ENCODE peak calls at places on chromosomes 11 and 22, in nine cellular contexts. Z, C, Y, B, G, F, T, S and I are unnamed samples.

GRCh38 chr11:34300571-34301295 is 57.1 kb downstream of the ABTB2 start:
- DNase-seq in Z (no peak), C (no peak), Y (no peak), B (no peak), G (no peak), F (no peak), T (no peak), S (no peak), I (no peak)

GRCh38 chr11:30585067-30585891 is 874 bp downstream of the MPPED2 start:
- DNase-seq in Z (no peak), C (no peak), Y (no peak), B (no peak), G (no peak), F (no peak), T (peak), S (no peak), I (no peak)

GRCh38 chr11:2269601-2270321 is 627 bp downstream of the ASCL2 start:
- DNase-seq in Z (no peak), C (peak), Y (no peak), B (no peak), G (peak), F (no peak), T (peak), S (peak), I (no peak)

GRCh38 chr11:6200975-6201374 is 2.0 kb downstream of the OR52W1 start:
- DNase-seq in Z (no peak), C (no peak), Y (no peak), B (no peak), G (peak), F (no peak), T (no peak), S (no peak), I (no peak)

GRCh38 chr11:111438846-111439520 is 59.9 kb upstream of the POU2AF1 start:
- DNase-seq in Z (no peak), C (no peak), Y (no peak), B (no peak), G (no peak), F (no peak), T (no peak), S (no peak), I (no peak)

GRCh38 chr22:27627444-27627833 is 174.1 kb downstream of the MN1 start:
- DNase-seq in Z (no peak), C (no peak), Y (no peak), B (no peak), G (no peak), F (no peak), T (no peak), S (no peak), I (no peak)

GRCh38 chr11:3642071-3642951 is 519 bp upstream of the ART5 start:
- DNase-seq in Z (peak), C (peak), Y (peak), B (peak), G (peak), F (no peak), T (peak), S (peak), I (peak)

GRCh38 chr11:38254849-38255248 is 1656.8 kb upstream of the RAG2 start:
- DNase-seq in Z (no peak), C (no peak), Y (no peak), B (no peak), G (no peak), F (no peak), T (no peak), S (no peak), I (no peak)

GRCh38 chr11:13183826-13184196 is 93.8 kb upstream of the BMAL1 start:
- DNase-seq in Z (no peak), C (no peak), Y (no peak), B (no peak), G (no peak), F (no peak), T (no peak), S (no peak), I (no peak)

GRCh38 chr11:129895126-129896041 is at the start of gene NFRKB:
- DNase-seq in Z (peak), C (peak), Y (peak), B (no peak), G (peak), F (no peak), T (peak), S (peak), I (peak)

GRCh38 chr22:42688241-42688913 is 32.3 kb downstream of the A4GALT start:
- DNase-seq in Z (peak), C (peak), Y (no peak), B (peak), G (no peak), F (peak), T (peak), S (peak), I (no peak)

GRCh38 chr11:71210861-71211260 is 41.5 kb downstream of the SHANK2 start:
- DNase-seq in Z (no peak), C (no peak), Y (no peak), B (no peak), G (no peak), F (no peak), T (peak), S (no peak), I (no peak)

GRCh38 chr22:27150530-27150909 is 493.1 kb downstream of the MIAT start:
- DNase-seq in Z (no peak), C (no peak), Y (no peak), B (no peak), G (peak), F (no peak), T (no peak), S (peak), I (no peak)

GRCh38 chr22:47270463-47271135 is 508.1 kb downstream of the TBC1D22A start:
- DNase-seq in Z (no peak), C (no peak), Y (no peak), B (no peak), G (no peak), F (no peak), T (no peak), S (no peak), I (no peak)

GRCh38 chr11:130634981-130635473 is 186.6 kb downstream of the ADAMTS15 start:
- DNase-seq in Z (peak), C (peak), Y (no peak), B (no peak), G (peak), F (no peak), T (peak), S (peak), I (no peak)

GRCh38 chr11:66315921-66316811 is 678 bp downstream of the CD248 start:
- DNase-seq in Z (peak), C (no peak), Y (no peak), B (no peak), G (no peak), F (no peak), T (no peak), S (no peak), I (no peak)

GRCh38 chr11:34805937-34806336 is 110.2 kb downstream of the APIP start:
- DNase-seq in Z (no peak), C (no peak), Y (no peak), B (no peak), G (no peak), F (no peak), T (no peak), S (no peak), I (no peak)